ENCODE peak calls at places on chromosomes 6 and 20, in five cellular contexts. One of them, this sample, is unnamed.
A peak's percentile ranks its signal among the peaks of the same experiment; 100 is the strongest.

GRCh38 chr20:32638848-32639247 is 34.9 kb downstream of the C20orf203 start:
- DNase-seq in amniotic stem cell: no peak
- DNase-seq in T-helper 1 cell: no peak
- DNase-seq in fibroblast of the conjunctiva: no peak
- DNase-seq in T-cell: no peak
- DNase-seq in this sample: no peak

GRCh38 chr6:38141045-38141444 is 321.5 kb downstream of the ZFAND3 start:
- DNase-seq in amniotic stem cell: no peak
- DNase-seq in T-helper 1 cell: no peak
- DNase-seq in fibroblast of the conjunctiva: no peak
- DNase-seq in T-cell: no peak
- DNase-seq in this sample: no peak

GRCh38 chr6:130167655-130168054 is 55.1 kb downstream of the SAMD3 start:
- DNase-seq in amniotic stem cell: no peak
- DNase-seq in T-helper 1 cell: no peak
- DNase-seq in fibroblast of the conjunctiva: no peak
- DNase-seq in T-cell: no peak
- DNase-seq in this sample: no peak

GRCh38 chr6:26033132-26033941 is 53.9 kb upstream of the HFE start:
- DNase-seq in amniotic stem cell: peak; percentile 82
- DNase-seq in T-helper 1 cell: no peak
- DNase-seq in fibroblast of the conjunctiva: peak; percentile 98
- DNase-seq in T-cell: peak; percentile 45
- DNase-seq in this sample: peak; percentile 97

GRCh38 chr6:165774903-165775608 is 112.0 kb upstream of the PDE10A start:
- DNase-seq in amniotic stem cell: no peak
- DNase-seq in T-helper 1 cell: no peak
- DNase-seq in fibroblast of the conjunctiva: no peak
- DNase-seq in T-cell: no peak
- DNase-seq in this sample: peak; percentile 99

GRCh38 chr20:51118985-51119527 is 96.1 kb upstream of the KCNG1 start:
- DNase-seq in amniotic stem cell: no peak
- DNase-seq in T-helper 1 cell: no peak
- DNase-seq in fibroblast of the conjunctiva: no peak
- DNase-seq in T-cell: no peak
- DNase-seq in this sample: no peak

GRCh38 chr6:159267165-159267564 is 98.0 kb downstream of the FNDC1 start:
- DNase-seq in amniotic stem cell: no peak
- DNase-seq in T-helper 1 cell: no peak
- DNase-seq in fibroblast of the conjunctiva: no peak
- DNase-seq in T-cell: no peak
- DNase-seq in this sample: no peak

GRCh38 chr6:99384507-99384906 is 9.5 kb downstream of the COQ3 start:
- DNase-seq in amniotic stem cell: no peak
- DNase-seq in T-helper 1 cell: no peak
- DNase-seq in fibroblast of the conjunctiva: no peak
- DNase-seq in T-cell: no peak
- DNase-seq in this sample: no peak

GRCh38 chr6:46652603-46653438 is at the start of the genes CYP39A1 and SLC25A27:
- DNase-seq in amniotic stem cell: peak; percentile 70
- DNase-seq in T-helper 1 cell: peak; percentile 53
- DNase-seq in fibroblast of the conjunctiva: peak; percentile 75
- DNase-seq in T-cell: peak; percentile 65
- DNase-seq in this sample: peak; percentile 87

GRCh38 chr6:46799657-46800056 is 6.5 kb downstream of the MEP1A start:
- DNase-seq in amniotic stem cell: no peak
- DNase-seq in T-helper 1 cell: no peak
- DNase-seq in fibroblast of the conjunctiva: no peak
- DNase-seq in T-cell: no peak
- DNase-seq in this sample: no peak

GRCh38 chr20:64065973-64066341 is 3.0 kb downstream of the TCEA2 start:
- DNase-seq in amniotic stem cell: no peak
- DNase-seq in T-helper 1 cell: peak; percentile 27
- DNase-seq in fibroblast of the conjunctiva: no peak
- DNase-seq in T-cell: peak; percentile 58
- DNase-seq in this sample: no peak

GRCh38 chr6:79249136-79249535 is 14.7 kb upstream of the HMGN3 start:
- DNase-seq in amniotic stem cell: no peak
- DNase-seq in T-helper 1 cell: no peak
- DNase-seq in fibroblast of the conjunctiva: no peak
- DNase-seq in T-cell: no peak
- DNase-seq in this sample: no peak

GRCh38 chr6:158737710-158738615 is 81.2 kb downstream of the EZR start:
- DNase-seq in amniotic stem cell: no peak
- DNase-seq in T-helper 1 cell: no peak
- DNase-seq in fibroblast of the conjunctiva: no peak
- DNase-seq in T-cell: no peak
- DNase-seq in this sample: no peak

GRCh38 chr6:168223150-168223549 is 96.4 kb downstream of the DACT2 start:
- DNase-seq in amniotic stem cell: no peak
- DNase-seq in T-helper 1 cell: no peak
- DNase-seq in fibroblast of the conjunctiva: no peak
- DNase-seq in T-cell: no peak
- DNase-seq in this sample: no peak

GRCh38 chr20:58938541-58938940 is 42.5 kb upstream of the NELFCD start:
- DNase-seq in amniotic stem cell: no peak
- DNase-seq in T-helper 1 cell: no peak
- DNase-seq in fibroblast of the conjunctiva: no peak
- DNase-seq in T-cell: no peak
- DNase-seq in this sample: no peak

GRCh38 chr6:2959909-2960719 is 11.3 kb downstream of the SERPINB6 start:
- DNase-seq in amniotic stem cell: peak; percentile 68
- DNase-seq in T-helper 1 cell: no peak
- DNase-seq in fibroblast of the conjunctiva: no peak
- DNase-seq in T-cell: no peak
- DNase-seq in this sample: peak; percentile 85

GRCh38 chr6:5905431-5906339 is 101.0 kb downstream of the NRN1 start:
- DNase-seq in amniotic stem cell: peak; percentile 2
- DNase-seq in T-helper 1 cell: no peak
- DNase-seq in fibroblast of the conjunctiva: peak; percentile 76
- DNase-seq in T-cell: no peak
- DNase-seq in this sample: peak; percentile 43

GRCh38 chr6:154404791-154405400 is 48.3 kb upstream of the IPCEF1 start:
- DNase-seq in amniotic stem cell: no peak
- DNase-seq in T-helper 1 cell: no peak
- DNase-seq in fibroblast of the conjunctiva: no peak
- DNase-seq in T-cell: no peak
- DNase-seq in this sample: no peak